ENCODE peak calls at places on chromosomes 7 and 10, in five cellular contexts. F is right cardiac atrium; A is ovary; M is CD8-positive, alpha-beta T cell; J is ascending aorta. S is an unnamed sample. For H3K9me3 and H3K4me1, the result is how much of the 10 kb centered on the place peaks cover.

GRCh38 chr10:72140174-72140573 is 51.8 kb upstream of the SPOCK2 start:
- DNase-seq in J (no peak), M (no peak), A (no peak), F (no peak), S (no peak)

GRCh38 chr10:104433611-104434010 is 80.0 kb downstream of the CFAP58 start:
- DNase-seq in J (no peak), M (no peak), A (no peak), F (no peak), S (no peak)

GRCh38 chr7:156516791-156517378 is 123.7 kb upstream of the RNF32 start:
- DNase-seq in F (no peak), M (no peak), A (no peak), J (no peak), S (no peak)

GRCh38 chr10:50310560-50311174 is 59.4 kb upstream of the ASAH2 start:
- DNase-seq in J (no peak), F (no peak), A (no peak), M (no peak), S (no peak)

GRCh38 chr7:112945046-112945445 is 141.6 kb downstream of the GPR85 start:
- DNase-seq in A (no peak), M (no peak), F (no peak), J (no peak), S (no peak)

GRCh38 chr10:106548832-106549231 is 615.7 kb downstream of the SORCS1 start:
- DNase-seq in J (no peak), F (no peak), A (no peak), M (no peak), S (no peak)

GRCh38 chr10:45581497-45582385 is 90.8 kb downstream of the ZFAND4 start:
- DNase-seq in M (no peak), A (no peak), F (no peak), J (no peak), S (no peak)

GRCh38 chr7:20514364-20514763 is 101.1 kb upstream of the ABCB5 start:
- DNase-seq in F (peak), J (no peak), M (no peak), A (no peak), S (no peak)

GRCh38 chr10:31071232-31071999 is 39.8 kb upstream of the ZNF438 start:
- DNase-seq in J (peak), M (no peak), F (no peak), A (no peak), S (no peak)

GRCh38 chr10:122419890-122420623 is 34.4 kb upstream of the ARMS2 start:
- DNase-seq in J (peak), M (no peak), F (no peak), A (peak), S (no peak)

GRCh38 chr7:9200666-9201065 is 767.3 kb downstream of the NXPH1 start:
- DNase-seq in J (no peak), M (no peak), F (no peak), A (no peak), S (no peak)

GRCh38 chr7:101629171-101629570 is at the start of gene MYL10:
- DNase-seq in A (no peak), M (no peak), F (peak), J (no peak), S (no peak)

GRCh38 chr10:91210435-91210834 is 10.0 kb upstream of the PCGF5 start:
- DNase-seq in F (no peak), M (no peak), A (no peak), J (no peak), S (no peak)

GRCh38 chr7:47458057-47458456 is 123.9 kb downstream of the TNS3 start:
- DNase-seq in M (no peak), J (peak), F (peak), A (peak), S (peak)

GRCh38 chr7:67311901-67312300 is 315.3 kb downstream of the TYW1 start:
- DNase-seq in A (no peak), F (no peak), M (no peak), J (no peak), S (no peak)

GRCh38 chr10:11425672-11426071 is 185.8 kb downstream of the USP6NL start:
- DNase-seq in J (no peak), F (no peak), A (no peak), M (no peak), S (no peak)

GRCh38 chr7:55048221-55048859 is 29.5 kb downstream of the EGFR start:
- DNase-seq in A (no peak), F (no peak), M (no peak), J (no peak), S (no peak)

GRCh38 chr10:63208981-63209380 is 75.9 kb downstream of the NRBF2 start:
- DNase-seq in J (no peak), F (no peak), A (no peak), M (no peak), S (no peak)

GRCh38 chr10:56469482-56469881 is 108.4 kb upstream of the ZWINT start:
- DNase-seq in M (no peak), A (no peak), J (no peak), F (no peak), S (no peak)

GRCh38 chr7:95045236-95045923 is 138.0 kb downstream of the PPP1R9A start:
- DNase-seq in M (no peak), A (no peak), F (peak), J (no peak), S (no peak)

GRCh38 chr10:116968331-116968730 is 36.7 kb downstream of the SHTN1 start:
- DNase-seq in F (no peak), M (no peak), J (no peak), A (no peak), S (no peak)

GRCh38 chr7:142581341-142581740 is 167.9 kb upstream of the PRSS1 start:
- DNase-seq in J (no peak), F (no peak), A (no peak), M (peak), S (no peak)

GRCh38 chr10:29631049-29631339 is 3.8 kb downstream of the SVIL start:
- DNase-seq in F (no peak), M (no peak), A (no peak), J (no peak), S (no peak)
- H3K9me3 ChIP-seq in F (under half), M (under half), A (under half), J (under half), S (under half)

GRCh38 chr7:21916176-21916575 is 29.5 kb downstream of the CDCA7L start:
- DNase-seq in F (no peak), A (no peak), M (no peak), J (no peak), S (no peak)
- H3K4me1 ChIP-seq in F (under half), A (under half), M (under half), J (under half), S (half or more)

DNA sequence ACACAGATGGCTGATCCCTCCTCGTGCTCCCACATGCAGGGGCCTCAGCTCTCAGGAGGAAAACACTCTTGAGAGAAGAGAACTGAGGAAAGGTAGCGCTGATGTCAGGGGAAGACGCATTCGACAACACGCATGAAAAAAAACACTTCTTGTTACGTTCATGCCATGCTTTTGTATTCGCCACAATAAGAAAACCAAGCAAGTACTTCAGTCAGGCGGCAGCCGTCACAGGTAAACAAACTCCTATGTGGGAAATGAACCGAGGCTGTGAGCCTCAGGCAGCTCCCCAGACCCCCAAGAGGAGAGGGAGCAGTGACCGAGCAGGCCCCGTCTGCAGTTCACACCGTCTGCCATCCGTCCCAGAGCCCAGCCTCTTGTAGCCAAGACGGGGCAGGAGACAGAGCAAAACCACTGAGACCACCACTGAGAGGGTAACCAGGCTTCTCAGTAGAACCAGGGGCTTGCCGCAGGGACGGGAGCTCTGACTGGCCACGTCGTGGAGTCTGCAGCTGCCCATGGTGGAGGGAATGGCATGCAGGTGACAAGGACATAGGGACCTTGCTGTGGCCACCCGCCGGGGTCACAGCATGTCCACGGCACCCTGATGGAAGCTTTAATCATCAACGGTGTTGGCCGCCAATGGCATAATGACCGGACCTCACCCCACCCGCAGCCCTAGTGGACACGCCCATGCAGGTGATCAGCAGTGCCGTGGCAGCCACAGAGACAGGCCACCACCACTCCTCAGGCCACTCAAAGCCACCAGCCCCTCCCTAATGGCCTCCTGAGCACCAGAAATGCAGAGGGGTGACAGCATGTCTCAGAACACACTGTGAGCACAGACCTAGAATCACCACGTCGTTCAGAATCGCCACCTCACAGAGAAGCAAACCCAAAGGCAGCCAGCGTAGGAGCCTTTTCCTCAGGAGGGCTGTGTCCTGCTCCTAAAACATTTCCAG is 304.3 kb downstream of the PTPRN2 start:
- DNase-seq in J (no peak), A (peak), F (no peak), M (no peak), S (no peak)
- H3K9me3 ChIP-seq in J (under half), A (under half), F (under half), M (under half), S (under half)

DNA sequence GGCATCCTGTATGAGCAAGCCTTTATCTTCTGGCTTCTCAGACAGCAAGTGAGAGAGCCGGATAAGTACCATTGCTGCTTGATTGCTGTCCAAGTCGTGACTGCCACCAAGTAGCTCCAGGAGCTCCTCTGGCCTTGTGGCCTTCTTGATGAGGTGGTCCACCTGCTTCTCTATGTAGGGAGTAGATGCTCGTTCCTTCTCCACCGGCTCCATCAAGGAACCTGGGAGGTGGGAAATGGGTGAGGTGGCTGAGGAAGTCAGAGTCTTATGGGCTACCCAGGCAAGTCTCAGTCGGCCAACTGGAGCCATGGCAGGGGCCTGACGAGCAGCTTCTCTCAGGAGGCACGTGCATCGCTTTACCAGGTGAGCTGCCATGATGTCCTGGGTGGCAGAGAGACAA is 2.6 kb downstream of the TBRG4 start:
- DNase-seq in A (no peak), M (no peak), F (no peak), J (no peak), S (no peak)
- H3K4me1 ChIP-seq in A (under half), M (half or more), F (under half), J (under half), S (under half)

GRCh38 chr10:119686465-119687191 is 35.4 kb downstream of the BAG3 start:
- DNase-seq in M (peak), F (peak), J (peak), A (peak), S (peak)

GRCh38 chr10:119689016-119689564 is 36.8 kb upstream of the INPP5F start:
- DNase-seq in A (no peak), M (no peak), J (no peak), F (no peak), S (no peak)

GRCh38 chr10:119687192-119688032 is 36.2 kb downstream of the BAG3 start:
- DNase-seq in M (no peak), F (no peak), J (no peak), A (no peak), S (no peak)

GRCh38 chr10:119691726-119692125 is 34.1 kb upstream of the INPP5F start:
- DNase-seq in A (no peak), F (no peak), J (no peak), M (no peak), S (no peak)

GRCh38 chr10:119688033-119688508 is 36.9 kb downstream of the BAG3 start:
- DNase-seq in F (no peak), A (no peak), J (no peak), M (no peak), S (no peak)
- H3K9me3 ChIP-seq in F (under half), A (under half), J (under half), M (under half), S (under half)

GRCh38 chr7:155373359-155374273 is 75.9 kb downstream of the INSIG1 start:
- DNase-seq in M (no peak), F (no peak), A (no peak), J (no peak), S (no peak)

GRCh38 chr7:155375337-155376277 is 77.9 kb downstream of the INSIG1 start:
- DNase-seq in M (no peak), A (no peak), J (no peak), F (no peak), S (no peak)

GRCh38 chr7:155372782-155373358 is 75.2 kb downstream of the INSIG1 start:
- DNase-seq in J (no peak), F (no peak), A (no peak), M (no peak), S (no peak)

GRCh38 chr7:155371884-155372781 is 74.5 kb downstream of the INSIG1 start:
- DNase-seq in A (no peak), J (no peak), M (no peak), F (no peak), S (no peak)

GRCh38 chr7:155374276-155375252 is 76.9 kb downstream of the INSIG1 start:
- DNase-seq in F (no peak), M (no peak), A (no peak), J (no peak), S (no peak)
- H3K4me1 ChIP-seq in F (under half), M (under half), A (under half), J (under half), S (under half)

DNA sequence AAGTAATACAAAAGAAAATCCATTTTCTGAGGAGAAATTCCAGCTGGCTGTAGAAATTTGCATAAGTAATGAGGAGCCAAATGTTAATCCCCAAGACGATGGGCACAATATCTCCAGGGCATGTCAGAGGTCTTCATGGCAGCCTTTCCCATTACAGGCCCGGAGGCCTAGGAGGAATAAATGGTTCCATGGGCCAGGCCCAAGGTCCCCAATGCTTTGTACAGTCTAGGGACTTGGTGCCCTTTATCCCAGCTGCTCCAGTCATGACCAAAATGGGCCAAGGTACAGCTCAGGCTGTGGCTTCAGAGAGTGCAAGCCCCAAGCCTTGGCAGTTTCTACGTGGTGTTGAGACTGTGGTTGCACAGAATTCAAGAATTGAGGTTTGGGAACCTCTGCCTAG is 182.5 kb downstream of the GPR158 start:
- DNase-seq in J (no peak), A (no peak), M (no peak), F (no peak), S (no peak)
- H3K9me3 ChIP-seq in J (under half), A (under half), M (under half), F (under half), S (half or more)

GRCh38 chr10:88934900-88935672 is 17.5 kb downstream of the ACTA2 start:
- DNase-seq in J (peak), A (peak), F (peak), M (peak), S (peak)

GRCh38 chr10:88933584-88933983 is 19.0 kb downstream of the ACTA2 start:
- DNase-seq in J (no peak), M (no peak), F (no peak), A (no peak), S (no peak)

GRCh38 chr10:88931548-88931947 is 21.0 kb downstream of the ACTA2 start:
- DNase-seq in J (no peak), M (no peak), F (no peak), A (no peak), S (no peak)

GRCh38 chr10:88928254-88928653 is 24.3 kb downstream of the ACTA2 start:
- DNase-seq in A (no peak), M (no peak), F (no peak), J (no peak), S (no peak)

DNA sequence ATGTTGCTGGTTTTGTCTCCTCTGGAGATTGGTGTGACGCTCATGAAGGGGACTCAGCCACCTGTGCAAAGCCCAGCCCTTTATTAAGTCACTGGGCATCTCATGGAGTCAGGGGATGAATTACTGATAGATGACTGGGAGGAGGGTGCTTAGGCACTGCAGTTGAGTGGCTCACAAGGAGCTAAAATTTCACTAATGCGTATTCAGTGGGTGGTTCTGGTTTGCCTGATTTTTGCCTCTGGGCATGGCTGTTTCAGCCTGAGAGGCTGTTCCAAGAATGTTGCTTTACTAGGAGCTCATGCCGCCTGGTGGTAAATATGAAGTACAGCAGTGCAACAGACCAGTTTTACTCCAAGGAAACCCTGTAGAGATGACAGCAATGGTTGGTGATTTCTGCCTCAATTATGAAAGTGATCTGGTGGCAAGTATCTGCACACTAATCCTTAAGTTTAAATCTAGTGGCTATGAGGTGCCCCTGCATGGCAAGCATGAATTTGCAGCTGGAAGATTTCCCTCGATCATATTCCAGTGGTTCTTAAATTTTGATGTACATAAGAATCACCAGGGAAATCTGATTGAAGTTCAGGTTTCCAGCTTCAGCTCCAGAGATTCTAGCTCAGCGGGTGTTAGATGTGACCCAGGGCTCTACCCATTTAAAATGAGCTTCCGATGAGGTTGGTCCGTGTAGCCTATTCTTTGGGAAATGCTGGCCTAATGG is 19.9 kb downstream of the ACTA2 start:
- DNase-seq in M (peak), J (peak), A (no peak), F (peak), S (no peak)
- H3K4me1 ChIP-seq in M (under half), J (under half), A (under half), F (under half), S (under half)

GRCh38 chr7:56639173-56639746 is 493.0 kb downstream of the ZNF479 start:
- DNase-seq in M (no peak), F (no peak), J (no peak), A (no peak), S (no peak)
- H3K9me3 ChIP-seq in M (under half), F (under half), J (under half), A (under half), S (half or more)

GRCh38 chr10:29699621-29700020 is 64.8 kb upstream of the SVIL start:
- DNase-seq in J (no peak), F (no peak), M (no peak), A (no peak), S (no peak)

GRCh38 chr10:29698766-29699490 is 64.2 kb upstream of the SVIL start:
- DNase-seq in A (no peak), F (no peak), J (no peak), M (no peak), S (no peak)

GRCh38 chr10:29702288-29703164 is 67.8 kb upstream of the SVIL start:
- DNase-seq in A (no peak), J (no peak), M (no peak), F (no peak), S (no peak)

DNA sequence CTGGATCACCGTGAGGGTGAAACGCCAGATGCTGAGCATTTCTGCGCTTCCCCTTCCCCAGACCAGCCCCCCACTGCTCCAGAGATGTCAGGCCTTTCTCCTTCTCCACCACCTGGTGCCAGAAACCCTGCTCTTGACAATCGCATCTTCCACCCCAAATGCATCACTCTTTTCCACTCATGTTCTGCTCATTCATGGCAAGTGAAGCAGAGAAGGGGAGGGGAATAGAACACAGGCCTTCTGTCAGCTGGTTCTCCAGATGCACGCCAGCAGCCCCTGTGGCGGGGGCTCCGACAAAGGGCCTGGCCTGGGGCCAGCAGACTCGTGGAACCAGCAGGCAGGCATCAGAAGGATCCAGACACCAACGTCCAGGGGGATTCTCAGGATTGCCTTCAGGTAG is 68.5 kb upstream of the SVIL start:
- DNase-seq in J (no peak), F (peak), M (no peak), A (peak), S (no peak)
- H3K4me1 ChIP-seq in J (under half), F (under half), M (under half), A (under half), S (under half)

S was measured in heart right ventricle.